ENCODE peak calls at places on chromosome 3, in six cellular contexts. G, E, I, Q, D and U are unnamed samples.

GRCh38 chr3:185677146-185677829 is 91.2 kb downstream of the SENP2 start:
- DNase-seq in D (no peak), E (no peak), I (peak; percentile 56), Q (peak; percentile 82), G (no peak), U (peak; percentile 67)

GRCh38 chr3:134663646-134664456 is 13.0 kb upstream of the KY start:
- DNase-seq in D (no peak), E (no peak), I (no peak), Q (no peak), G (no peak), U (no peak)

GRCh38 chr3:144107923-144108322 is 136.3 kb downstream of the DIPK2A start:
- DNase-seq in E (no peak), Q (no peak), G (no peak), D (no peak), I (no peak), U (no peak)

GRCh38 chr3:124812291-124813265 is 74.6 kb downstream of the ITGB5 start:
- DNase-seq in E (no peak), G (no peak), I (no peak), D (peak; percentile 94), Q (peak; percentile 97), U (peak; percentile 96)

GRCh38 chr3:155958676-155959075 is 88.2 kb downstream of the GMPS start:
- DNase-seq in Q (no peak), G (no peak), E (no peak), I (no peak), D (no peak), U (no peak)

GRCh38 chr3:127079211-127079610 is 96.3 kb downstream of the PLXNA1 start:
- DNase-seq in G (no peak), D (no peak), I (no peak), E (no peak), Q (no peak), U (no peak)

GRCh38 chr3:154334973-154335420 is 10.7 kb upstream of the DHX36 start:
- DNase-seq in E (no peak), G (no peak), I (no peak), Q (peak; percentile 47), D (no peak), U (peak; percentile 38)

GRCh38 chr3:169241928-169242751 is 421.4 kb downstream of the MECOM start:
- DNase-seq in E (no peak), D (no peak), G (no peak), I (peak; percentile 39), Q (peak; percentile 76), U (peak; percentile 70)

GRCh38 chr3:187076297-187076696 is 63.0 kb downstream of the RPL39L start:
- DNase-seq in G (no peak), Q (no peak), I (no peak), D (no peak), E (no peak), U (no peak)